ENCODE peak calls at places on chromosomes 13 and 19, in eight cellular contexts. K, Q, B, V, J, I, S and U are unnamed samples.

GRCh38 chr13:99067160-99067985 is 89.5 kb upstream of the DOCK9 start:
- DNase-seq in K (no peak), Q (no peak), B (no peak), V (peak), J (no peak), I (no peak), S (no peak), U (peak)

GRCh38 chr13:51332566-51333361 is 6.7 kb upstream of the SERPINE3 start:
- DNase-seq in K (no peak), Q (no peak), B (no peak), V (no peak), J (no peak), I (no peak), S (no peak), U (no peak)

GRCh38 chr13:77779461-77780272 is 82.2 kb downstream of the SLAIN1 start:
- DNase-seq in K (peak), Q (no peak), B (peak), V (peak), J (peak), I (no peak), S (peak), U (peak)

GRCh38 chr13:23871616-23872220 is 17.5 kb downstream of the MIPEP start:
- DNase-seq in K (peak), Q (no peak), B (no peak), V (peak), J (no peak), I (no peak), S (peak), U (no peak)

GRCh38 chr13:79659161-79659560 is 178.2 kb downstream of the NDFIP2 start:
- DNase-seq in K (no peak), Q (no peak), B (no peak), V (peak), J (no peak), I (no peak), S (peak), U (no peak)

GRCh38 chr13:69296130-69296529 is 811.5 kb upstream of the ATXN8OS start:
- DNase-seq in K (no peak), Q (no peak), B (no peak), V (no peak), J (no peak), I (no peak), S (no peak), U (no peak)

GRCh38 chr19:1754651-1755466 is 1.6 kb downstream of the ONECUT3 start:
- DNase-seq in K (no peak), Q (no peak), B (no peak), V (no peak), J (no peak), I (no peak), S (peak), U (no peak)

GRCh38 chr19:18541258-18541991 is 1.9 kb downstream of the FKBP8 start:
- DNase-seq in K (no peak), Q (no peak), B (no peak), V (no peak), J (no peak), I (no peak), S (no peak), U (no peak)

GRCh38 chr19:43594710-43595604 is 977 bp downstream of the IRGQ start:
- DNase-seq in K (peak), Q (peak), B (peak), V (peak), J (peak), I (no peak), S (peak), U (no peak)

GRCh38 chr19:43950834-43951626 is at the start of gene ZNF221:
- DNase-seq in K (peak), Q (peak), B (peak), V (peak), J (peak), I (peak), S (peak), U (peak)

GRCh38 chr19:42074513-42075363 is 1.2 kb upstream of the ZNF574 start:
- DNase-seq in K (no peak), Q (peak), B (no peak), V (no peak), J (no peak), I (no peak), S (peak), U (no peak)

GRCh38 chr19:42273407-42274064 is 4.5 kb downstream of the CIC start:
- DNase-seq in K (no peak), Q (peak), B (no peak), V (no peak), J (peak), I (no peak), S (no peak), U (no peak)

GRCh38 chr13:21595546-21595822 is 8.5 kb downstream of the MICU2 start:
- DNase-seq in K (no peak), Q (no peak), B (no peak), V (no peak), J (no peak), I (no peak), S (no peak), U (no peak)

GRCh38 chr19:3056454-3057016 is 5.8 kb downstream of the TLE5 start:
- DNase-seq in K (no peak), Q (no peak), B (no peak), V (no peak), J (no peak), I (no peak), S (no peak), U (no peak)

GRCh38 chr19:42345191-42345812 is 19.9 kb downstream of the MEGF8 start:
- DNase-seq in K (no peak), Q (no peak), B (no peak), V (peak), J (no peak), I (no peak), S (no peak), U (no peak)

GRCh38 chr13:24216176-24216575 is 55.7 kb downstream of the SPATA13 start:
- DNase-seq in K (no peak), Q (no peak), B (no peak), V (no peak), J (no peak), I (no peak), S (no peak), U (no peak)

GRCh38 chr13:54643863-54644262 is 1615.2 kb downstream of the OLFM4 start:
- DNase-seq in K (no peak), Q (no peak), B (no peak), V (no peak), J (no peak), I (no peak), S (no peak), U (no peak)

GRCh38 chr13:18739310-18739709 is 442.3 kb downstream of the TUBA3C start:
- DNase-seq in K (no peak), Q (no peak), B (no peak), V (no peak), J (no peak), I (no peak), S (no peak), U (no peak)

GRCh38 chr13:112968380-112968909 is 569 bp upstream of the MCF2L start:
- DNase-seq in K (no peak), Q (peak), B (peak), V (no peak), J (peak), I (no peak), S (peak), U (no peak)

GRCh38 chr19:4556574-4557185 is 2.8 kb downstream of the SEMA6B start:
- DNase-seq in K (no peak), Q (no peak), B (no peak), V (peak), J (no peak), I (no peak), S (peak), U (no peak)

GRCh38 chr19:16078759-16079707 is 2.7 kb downstream of the TPM4 start:
- DNase-seq in K (peak), Q (peak), B (peak), V (peak), J (peak), I (peak), S (peak), U (peak)

GRCh38 chr13:61415749-61416148 is at the start of gene PCDH20:
- DNase-seq in K (no peak), Q (no peak), B (no peak), V (no peak), J (no peak), I (no peak), S (no peak), U (no peak)
- H3K4me3 ChIP-seq in K (peak), Q (no peak), B (peak), V (no peak), J (peak), I (peak), S (peak), U (no peak)

GRCh38 chr13:32385369-32385768 is 42.6 kb downstream of the N4BP2L1 start:
- DNase-seq in K (no peak), Q (no peak), B (no peak), V (no peak), J (no peak), I (no peak), S (no peak), U (no peak)

GRCh38 chr13:32383836-32384618 is 43.9 kb downstream of the N4BP2L1 start:
- DNase-seq in K (no peak), Q (no peak), B (no peak), V (no peak), J (no peak), I (no peak), S (no peak), U (no peak)

GRCh38 chr13:32378012-32378411 is 49.9 kb downstream of the N4BP2L1 start:
- DNase-seq in K (no peak), Q (no peak), B (no peak), V (peak), J (no peak), I (no peak), S (no peak), U (no peak)

GRCh38 chr13:32384702-32385101 is 43.2 kb downstream of the N4BP2L1 start:
- DNase-seq in K (no peak), Q (no peak), B (no peak), V (no peak), J (no peak), I (no peak), S (no peak), U (no peak)

GRCh38 chr13:32381539-32381938 is 46.4 kb downstream of the N4BP2L1 start:
- DNase-seq in K (no peak), Q (no peak), B (no peak), V (peak), J (no peak), I (no peak), S (peak), U (no peak)
- TF ChIP-seq CTCF in K (peak), Q (no peak), B (peak), V (peak), J (peak), I (peak), S (peak), U (peak)

DNA sequence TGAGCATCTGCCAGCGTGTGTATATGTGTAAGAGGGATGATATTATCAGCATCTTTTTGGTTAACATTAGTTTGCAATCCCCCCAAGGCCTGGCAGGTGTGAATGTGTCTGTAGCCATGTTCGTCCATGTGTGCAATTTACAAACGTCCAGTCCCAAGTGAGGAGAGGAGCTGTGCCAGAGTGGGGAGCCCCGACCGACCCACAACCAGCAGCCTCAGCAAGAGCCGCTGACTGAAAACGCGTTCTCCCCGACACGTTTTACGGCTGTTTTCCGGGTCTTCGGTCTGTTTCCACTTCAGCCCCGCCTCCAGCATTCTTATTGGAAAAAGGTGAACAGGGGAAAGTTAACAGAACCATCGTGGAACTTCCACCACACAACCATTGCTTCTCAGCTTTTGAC is 119.1 kb upstream of the SOX1 start:
- DNase-seq in K (no peak), Q (peak), B (no peak), V (no peak), J (no peak), I (no peak), S (no peak), U (no peak)
- H3K4me3 ChIP-seq in K (no peak), Q (no peak), B (no peak), V (no peak), J (no peak), I (no peak), S (no peak), U (no peak)

DNA sequence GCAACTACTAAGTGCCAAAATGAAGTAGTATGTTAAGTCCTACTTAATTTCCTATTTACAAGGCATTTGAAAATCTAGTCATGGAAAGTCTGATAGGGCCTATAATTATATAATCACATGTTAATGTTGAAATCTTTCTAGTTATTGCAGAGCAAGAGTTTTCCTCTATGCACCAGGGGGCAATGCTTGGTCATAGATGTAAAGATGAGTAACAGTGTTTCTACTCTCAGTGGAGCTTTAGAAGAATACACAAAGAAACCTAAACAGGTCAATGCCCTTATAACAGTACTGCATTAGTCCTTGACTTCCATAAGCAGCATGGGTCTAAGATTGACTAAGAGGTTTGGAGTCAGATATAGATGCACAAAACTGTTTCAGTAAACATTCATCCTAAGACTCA is 218.7 kb downstream of the KCTD12 start:
- DNase-seq in K (peak), Q (no peak), B (no peak), V (peak), J (no peak), I (no peak), S (no peak), U (peak)
- TF ChIP-seq CTCF in K (no peak), Q (peak), B (no peak), V (peak), J (peak), I (peak), S (no peak), U (peak)